ENCODE peak calls at places on chromosomes 12 and 14, in four cellular contexts. A is IMR-90, D is mesendoderm, K is H1. X is an unnamed sample.

GRCh38 chr14:94539181-94539580 is 22.1 kb upstream of the SERPINA4 start:
- DNase-seq in A (no peak), K (no peak), D (no peak), X (no peak)

GRCh38 chr12:13817131-13817530 is 164.3 kb downstream of the GRIN2B start:
- DNase-seq in K (no peak), D (no peak), A (no peak), X (no peak)

GRCh38 chr14:23379331-23380196 is 2.7 kb downstream of the CMTM5 start:
- DNase-seq in D (peak; percentile 64), K (no peak), A (peak; percentile 17), X (peak; percentile 75)

GRCh38 chr14:67571275-67571990 is 28.6 kb downstream of the PIGH start:
- DNase-seq in D (peak; percentile 71), K (peak; percentile 21), A (peak; percentile 44), X (peak; percentile 72)

GRCh38 chr14:100651999-100652508 is 64.8 kb upstream of the BEGAIN start:
- DNase-seq in K (no peak), A (peak; percentile 66), D (no peak), X (no peak)

GRCh38 chr12:56449622-56449984 is 377 bp upstream of the TIMELESS start:
- DNase-seq in D (no peak), K (no peak), A (no peak), X (no peak)

GRCh38 chr14:89465894-89466293 is 48.9 kb upstream of the FOXN3 start:
- DNase-seq in K (no peak), A (no peak), D (no peak), X (no peak)

GRCh38 chr12:88935856-88936255 is 355.6 kb upstream of the KITLG start:
- DNase-seq in A (peak; percentile 13), D (no peak), K (no peak), X (no peak)

GRCh38 chr12:49664591-49665146 is 41.3 kb downstream of the PRPF40B start:
- DNase-seq in A (no peak), K (no peak), D (peak; percentile 83), X (no peak)

GRCh38 chr12:117226505-117226904 is 36.2 kb upstream of the FBXO21 start:
- DNase-seq in D (no peak), A (no peak), K (no peak), X (no peak)

GRCh38 chr12:30989754-30990153 is 63.2 kb downstream of the TSPAN11 start:
- DNase-seq in D (peak; percentile 83), A (no peak), K (no peak), X (peak; percentile 82)

GRCh38 chr14:52313903-52314481 is at the start of gene PTGER2:
- DNase-seq in A (peak; percentile 97), K (no peak), D (peak; percentile 49), X (peak; percentile 59)

GRCh38 chr14:45715946-45716345 is 462.9 kb upstream of the MIS18BP1 start:
- DNase-seq in D (no peak), A (no peak), K (no peak), X (no peak)

GRCh38 chr14:102732924-102733323 is 44.3 kb upstream of the TRAF3 start:
- DNase-seq in K (no peak), A (no peak), D (no peak), X (no peak)

GRCh38 chr12:103326190-103326589 is 169.6 kb downstream of the C12orf42 start:
- DNase-seq in K (no peak), A (no peak), D (peak; percentile 65), X (peak; percentile 43)

GRCh38 chr14:103339561-103339960 is 5.5 kb downstream of the EIF5 start:
- DNase-seq in A (no peak), D (no peak), K (no peak), X (no peak)

GRCh38 chr12:32586390-32586789 is 92.7 kb upstream of the DNM1L start:
- DNase-seq in A (peak; percentile 54), K (no peak), D (no peak), X (no peak)

GRCh38 chr12:81470923-81471322 is 288.2 kb downstream of the PPFIA2 start:
- DNase-seq in D (no peak), A (no peak), K (no peak), X (no peak)

GRCh38 chr12:82057770-82058169 is 298.6 kb upstream of the PPFIA2 start:
- DNase-seq in D (peak; percentile 19), K (no peak), A (no peak), X (no peak)

GRCh38 chr12:11812558-11813421 is 163.3 kb downstream of the ETV6 start:
- DNase-seq in A (peak; percentile 27), K (no peak), D (peak; percentile 79), X (peak; percentile 72)

GRCh38 chr12:124188059-124188458 is 106.8 kb upstream of the RFLNA start:
- DNase-seq in A (no peak), K (no peak), D (no peak), X (no peak)

GRCh38 chr14:53011053-53011462 is 60.2 kb upstream of the FERMT2 start:
- DNase-seq in A (peak; percentile 99), D (peak; percentile 97), K (peak; percentile 29), X (peak; percentile 59)

GRCh38 chr12:2960432-2960956 is 1.3 kb downstream of the TEAD4 start:
- DNase-seq in K (no peak), A (peak; percentile 67), D (peak; percentile 45), X (peak; percentile 48)

GRCh38 chr12:53251477-53252348 is 16.4 kb upstream of the ESPL1 start:
- DNase-seq in A (peak; percentile 64), K (no peak), D (peak; percentile 94), X (peak; percentile 95)

GRCh38 chr14:100304825-100305445 is 1.3 kb downstream of the SLC25A29 start:
- DNase-seq in A (peak; percentile 22), K (no peak), D (peak; percentile 80), X (peak; percentile 83)

GRCh38 chr12:54258286-54258685 is 21.6 kb downstream of the CBX5 start:
- DNase-seq in D (peak; percentile 77), A (peak; percentile 70), K (no peak), X (no peak)

GRCh38 chr14:80233489-80233888 is 22.2 kb upstream of the DIO2 start:
- DNase-seq in D (no peak), A (no peak), K (no peak), X (no peak)
- H4K5ac ChIP-seq in D (no peak overlapping the region), A (no peak overlapping the region), K (no peak overlapping the region), X (no peak overlapping the region)

GRCh38 chr12:94318178-94318577 is 141.5 kb downstream of the CEP83 start:
- DNase-seq in K (no peak), D (no peak), A (no peak), X (no peak)

GRCh38 chr12:94309348-94309747 is 150.3 kb downstream of the CEP83 start:
- DNase-seq in K (no peak), A (no peak), D (no peak), X (no peak)

GRCh38 chr12:94308612-94309011 is 151.1 kb downstream of the CEP83 start:
- DNase-seq in K (no peak), D (no peak), A (no peak), X (no peak)

GRCh38 chr12:94312388-94312787 is 147.3 kb downstream of the CEP83 start:
- DNase-seq in A (no peak), D (no peak), K (no peak), X (no peak)
- H4K5ac ChIP-seq in A (no peak overlapping the region), D (no peak overlapping the region), K (no peak overlapping the region), X (no peak overlapping the region)

GRCh38 chr12:130816055-130816454 is 23.0 kb downstream of the STX2 start:
- DNase-seq in K (no peak), A (no peak), D (no peak), X (no peak)

GRCh38 chr12:130815028-130815741 is 23.9 kb downstream of the STX2 start:
- DNase-seq in K (no peak), D (no peak), A (no peak), X (no peak)

GRCh38 chr12:130817804-130818203 is 21.2 kb downstream of the STX2 start:
- DNase-seq in D (no peak), A (no peak), K (no peak), X (no peak)

GRCh38 chr12:130813436-130813835 is 25.6 kb downstream of the STX2 start:
- DNase-seq in K (no peak), D (peak; percentile 56), A (no peak), X (peak; percentile 81)

GRCh38 chr12:130813949-130814348 is 25.1 kb downstream of the STX2 start:
- DNase-seq in K (no peak), A (no peak), D (no peak), X (no peak)
- H4K5ac ChIP-seq in K (no peak overlapping the region), A (no peak overlapping the region), D (no peak overlapping the region), X (no peak overlapping the region)

GRCh38 chr12:64051057-64051456 is 171.0 kb downstream of the KICS2 start:
- DNase-seq in A (no peak), K (no peak), D (no peak), X (no peak)
- H4K5ac ChIP-seq in A (no peak overlapping the region), K (no peak overlapping the region), D (no peak overlapping the region), X (no peak overlapping the region)

GRCh38 chr12:106039242-106039641 is 99.5 kb downstream of the NUAK1 start:
- DNase-seq in D (no peak), K (no peak), A (no peak), X (no peak)
- H4K5ac ChIP-seq in D (no peak overlapping the region), K (no peak overlapping the region), A (no peak overlapping the region), X (no peak overlapping the region)

GRCh38 chr12:977163-977562 is 13.9 kb upstream of the ERC1 start:
- DNase-seq in A (no peak), D (peak; percentile 11), K (no peak), X (no peak)

GRCh38 chr12:979355-979754 is 11.7 kb upstream of the ERC1 start:
- DNase-seq in K (no peak), A (no peak), D (no peak), X (no peak)

GRCh38 chr12:974281-974862 is 16.7 kb upstream of the ERC1 start:
- DNase-seq in A (no peak), K (no peak), D (no peak), X (no peak)

GRCh38 chr12:971991-972390 is 19.0 kb upstream of the ERC1 start:
- DNase-seq in K (no peak), D (no peak), A (no peak), X (no peak)

GRCh38 chr12:976644-977043 is 14.4 kb upstream of the ERC1 start:
- DNase-seq in A (no peak), K (no peak), D (no peak), X (no peak)
- H4K5ac ChIP-seq in A (no peak overlapping the region), K (no peak overlapping the region), D (no peak overlapping the region), X (no peak overlapping the region)

GRCh38 chr12:96014932-96015599 is 18.9 kb upstream of the HAL start:
- DNase-seq in D (no peak), K (no peak), A (peak; percentile 5), X (no peak)
- H4K5ac ChIP-seq in D (no peak overlapping the region), K (no peak overlapping the region), A (no peak overlapping the region), X (no peak overlapping the region)

X was measured in H9.